ENCODE peak calls at places on chromosomes 13 and 19, in five cellular contexts. R is thoracic aorta; M is CD8-positive, alpha-beta memory T cell; C is DND-41; I is A549. E is an unnamed sample.

GRCh38 chr19:55681131-55682087 is 6.4 kb downstream of the EPN1 start:
- DNase-seq in M (no peak), R (no peak), I (no peak), C (no peak), E (peak; percentile 26)

GRCh38 chr19:10648360-10648759 is 5.8 kb upstream of the ILF3 start:
- DNase-seq in C (no peak), M (no peak), R (no peak), I (no peak), E (no peak)

GRCh38 chr13:59776924-59777690 is 386.6 kb downstream of the DIAPH3 start:
- DNase-seq in R (no peak), M (no peak), C (no peak), I (no peak), E (no peak)

GRCh38 chr13:78777973-78778372 is 119.0 kb upstream of the OBI1 start:
- DNase-seq in R (no peak), C (no peak), I (no peak), M (no peak), E (no peak)

GRCh38 chr19:15210323-15210774 is 9.6 kb upstream of the NOTCH3 start:
- DNase-seq in C (no peak), I (peak; percentile 91), R (peak; percentile 85), M (no peak), E (no peak)

GRCh38 chr13:24745861-24746617 is 17.9 kb upstream of the RNF17 start:
- DNase-seq in I (no peak), R (no peak), C (no peak), M (no peak), E (no peak)

GRCh38 chr13:90622547-90622946 is 724.9 kb upstream of the MIR17HG start:
- DNase-seq in I (no peak), M (no peak), C (no peak), R (no peak), E (no peak)

GRCh38 chr13:47829684-47830083 is 171.4 kb downstream of the SUCLA2 start:
- DNase-seq in R (no peak), I (no peak), M (no peak), C (no peak), E (no peak)

GRCh38 chr19:289651-290538 is 1.3 kb downstream of the PLPP2 start:
- DNase-seq in I (peak; percentile 86), R (no peak), C (no peak), M (no peak), E (peak; percentile 88)

GRCh38 chr19:10510301-10510802 is 6.9 kb downstream of the S1PR5 start:
- DNase-seq in C (peak; percentile 47), I (no peak), M (peak; percentile 73), R (no peak), E (no peak)

GRCh38 chr13:46712524-46712923 is 84.4 kb downstream of the ESD start:
- DNase-seq in R (no peak), M (no peak), C (no peak), I (no peak), E (no peak)

GRCh38 chr13:79870123-79870522 is 389.2 kb downstream of the NDFIP2 start:
- DNase-seq in R (no peak), M (no peak), C (no peak), I (no peak), E (no peak)

GRCh38 chr19:32339988-32340874 is 5.2 kb upstream of the ZNF507 start:
- DNase-seq in M (peak; percentile 56), C (peak; percentile 52), R (peak; percentile 29), I (peak; percentile 77), E (peak; percentile 81)

GRCh38 chr13:44810067-44810840 is 179.0 kb downstream of the NUFIP1 start:
- DNase-seq in M (no peak), C (peak; percentile 5), I (peak; percentile 19), R (no peak), E (no peak)

GRCh38 chr13:102903659-102904407 is 58.0 kb downstream of the ERCC5 start:
- DNase-seq in M (no peak), R (no peak), C (no peak), I (peak; percentile 17), E (no peak)

GRCh38 chr19:7618366-7618765 is 11.0 kb downstream of the XAB2 start:
- DNase-seq in M (no peak), C (no peak), R (no peak), I (peak; percentile 21), E (no peak)

GRCh38 chr13:23460921-23461320 is 27.4 kb upstream of the SACS start:
- DNase-seq in C (no peak), I (no peak), R (no peak), M (no peak), E (no peak)

GRCh38 chr19:5837768-5838364 is 1.6 kb downstream of the FUT6 start:
- DNase-seq in I (no peak), C (no peak), M (no peak), R (no peak), E (no peak)

GRCh38 chr19:31110331-31110730 is 238.9 kb downstream of the TSHZ3 start:
- DNase-seq in M (no peak), C (peak; percentile 12), I (peak; percentile 19), R (no peak), E (no peak)

GRCh38 chr19:47842941-47843340 is 16.1 kb upstream of the TPRX2 start:
- DNase-seq in I (no peak), C (no peak), M (no peak), R (no peak), E (no peak)

GRCh38 chr13:48644951-48645350 is 8.8 kb upstream of the CYSLTR2 start:
- DNase-seq in M (no peak), C (no peak), R (no peak), I (no peak), E (no peak)

GRCh38 chr13:26867451-26868067 is 107.0 kb upstream of the GPR12 start:
- DNase-seq in C (peak; percentile 62), I (peak; percentile 2), M (no peak), R (no peak), E (no peak)

GRCh38 chr13:101640797-101641400 is 188.4 kb downstream of the ITGBL1 start:
- DNase-seq in M (no peak), R (no peak), C (no peak), I (peak; percentile 20), E (no peak)

GRCh38 chr19:17541184-17541759 is 14.2 kb upstream of the COLGALT1 start:
- DNase-seq in M (no peak), I (no peak), C (no peak), R (no peak), E (no peak)

GRCh38 chr19:52613299-52613906 is 24.8 kb downstream of the ZNF83 start:
- DNase-seq in M (no peak), C (no peak), I (no peak), R (no peak), E (no peak)

GRCh38 chr19:53519431-53519830 is 18.5 kb upstream of the ZNF331 start:
- DNase-seq in R (no peak), I (no peak), C (no peak), M (no peak), E (no peak)

GRCh38 chr19:28443361-28443760 is 769.6 kb downstream of the UQCRFS1 start:
- DNase-seq in C (no peak), M (no peak), I (no peak), R (no peak), E (no peak)

GRCh38 chr13:45195421-45195820 is 5.4 kb downstream of the KCTD4 start:
- DNase-seq in I (no peak), M (no peak), C (no peak), R (no peak), E (no peak)

GRCh38 chr19:6777434-6777833 is 4.9 kb downstream of the VAV1 start:
- DNase-seq in R (no peak), C (no peak), M (no peak), I (no peak), E (no peak)

GRCh38 chr19:42634409-42635232 is 39.9 kb upstream of the CEACAM8 start:
- DNase-seq in C (peak; percentile 50), M (no peak), R (no peak), I (peak; percentile 71), E (no peak)

GRCh38 chr19:44694184-44694579 is 4.8 kb upstream of the CEACAM16 start:
- DNase-seq in M (no peak), R (no peak), I (no peak), C (peak; percentile 9), E (no peak)

GRCh38 chr13:28337196-28338045 is 157.5 kb downstream of the FLT1 start:
- DNase-seq in I (no peak), C (no peak), R (no peak), M (no peak), E (no peak)

GRCh38 chr13:49646688-49647087 is 18.4 kb downstream of the ARL11 start:
- DNase-seq in C (no peak), M (no peak), R (no peak), I (no peak), E (no peak)

GRCh38 chr13:98869408-98870090 is 108.3 kb downstream of the DOCK9 start:
- DNase-seq in M (no peak), C (no peak), I (peak; percentile 6), R (no peak), E (no peak)

GRCh38 chr19:16234552-16235445 is 37.1 kb downstream of the AP1M1 start:
- DNase-seq in M (no peak), C (no peak), I (no peak), R (no peak), E (no peak)

DNA sequence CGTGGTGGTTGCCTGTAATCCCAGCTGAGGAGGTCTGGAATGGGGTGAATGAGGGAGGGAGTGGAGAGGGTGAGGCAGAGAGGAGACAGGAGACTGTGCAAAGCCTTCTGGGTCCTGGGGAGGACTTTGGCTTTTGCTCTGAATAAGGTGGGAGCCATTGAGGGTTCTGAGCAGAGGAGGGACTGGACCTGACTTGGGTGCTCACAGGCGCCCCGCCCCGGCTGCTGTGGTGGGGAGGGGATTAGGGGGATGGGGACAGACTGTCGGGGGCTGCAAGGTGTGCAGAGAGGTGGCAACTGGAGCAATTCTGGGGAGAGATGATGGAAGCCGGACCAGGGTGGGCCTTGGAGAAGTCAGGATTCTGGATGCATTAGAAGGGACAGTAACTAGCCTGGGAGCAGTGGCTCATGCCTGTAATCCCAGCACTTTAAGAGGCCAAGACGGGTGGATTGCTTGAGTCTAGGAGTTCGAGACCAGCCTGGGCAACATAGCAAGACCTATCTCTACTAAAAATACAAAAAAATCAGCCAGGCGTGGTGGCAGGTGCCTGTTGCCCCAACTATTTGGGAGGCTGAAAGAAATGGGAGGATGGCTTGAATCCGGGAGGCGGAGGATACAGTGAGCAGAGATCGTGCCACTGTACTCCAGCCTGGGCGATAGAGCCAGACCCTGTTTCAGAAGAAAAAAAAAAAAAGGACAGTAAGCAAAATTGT is 16.1 kb upstream of the NANOS3 start:
- DNase-seq in I (no peak), R (no peak), C (no peak), M (no peak), E (no peak)
- H3K4me1 ChIP-seq in I (peaks cover 59% of the 10 kb centered on the region), R (peaks cover 27% of the 10 kb centered on the region), C (peaks cover 18% of the 10 kb centered on the region), M (peaks cover 25% of the 10 kb centered on the region), E (peaks cover 7% of the 10 kb centered on the region)

GRCh38 chr19:38717855-38718254 is 26.4 kb downstream of the CAPN12 start:
- DNase-seq in M (no peak), R (no peak), I (no peak), C (no peak), E (no peak)
- H3K4me1 ChIP-seq in M (no peaks in the 10 kb centered on the region), R (peaks cover 74% of the 10 kb centered on the region), I (peaks cover 33% of the 10 kb centered on the region), C (no peaks in the 10 kb centered on the region), E (peaks cover 13% of the 10 kb centered on the region)

GRCh38 chr13:36069881-36070366 is 61.3 kb downstream of the DCLK1 start:
- DNase-seq in I (no peak), R (no peak), M (no peak), C (no peak), E (no peak)
- H3K4me1 ChIP-seq in I (no peaks in the 10 kb centered on the region), R (peaks cover 34% of the 10 kb centered on the region), M (no peaks in the 10 kb centered on the region), C (no peaks in the 10 kb centered on the region), E (no peaks in the 10 kb centered on the region)

GRCh38 chr19:39946532-39946931 is 12.1 kb upstream of the FCGBP start:
- DNase-seq in R (no peak), C (no peak), I (no peak), M (no peak), E (no peak)
- H3K4me1 ChIP-seq in R (no peaks in the 10 kb centered on the region), C (peaks cover 46% of the 10 kb centered on the region), I (peaks cover 51% of the 10 kb centered on the region), M (peaks cover 76% of the 10 kb centered on the region), E (peaks cover 7% of the 10 kb centered on the region)

GRCh38 chr19:38700350-38700932 is 43.8 kb downstream of the CAPN12 start:
- DNase-seq in M (no peak), R (no peak), I (no peak), C (no peak), E (no peak)
- H3K4me1 ChIP-seq in M (peaks cover 6% of the 10 kb centered on the region), R (peaks cover 88% of the 10 kb centered on the region), I (peaks cover 94% of the 10 kb centered on the region), C (no peaks in the 10 kb centered on the region), E (peaks cover 59% of the 10 kb centered on the region)